ENCODE peak calls at places on chromosomes 13 and 19, in four cellular contexts. N, A, Q and X are unnamed samples.

GRCh38 chr19:37669336-37669963 is 14.2 kb upstream of the ZFP30 start:
- DNase-seq in N (no peak), Q (no peak), A (no peak), X (no peak)

GRCh38 chr19:17306285-17306714 is 628 bp downstream of the MRPL34 start:
- DNase-seq in Q (no peak), A (no peak), N (no peak), X (no peak)

GRCh38 chr19:42942187-42942789 is 5.3 kb upstream of the PSG7 start:
- DNase-seq in A (peak), N (no peak), Q (no peak), X (no peak)

GRCh38 chr19:45293682-45294081 is 29.0 kb downstream of the CKM start:
- DNase-seq in Q (no peak), N (no peak), A (no peak), X (no peak)

GRCh38 chr19:17829855-17830566 is 8.7 kb upstream of the INSL3 start:
- DNase-seq in A (peak), Q (no peak), N (no peak), X (no peak)

GRCh38 chr13:47081850-47082249 is 185.0 kb upstream of the HTR2A start:
- DNase-seq in N (no peak), A (no peak), Q (no peak), X (no peak)

GRCh38 chr13:36666482-36667264 is 7.1 kb upstream of the SERTM1 start:
- DNase-seq in Q (no peak), A (no peak), N (no peak), X (no peak)

GRCh38 chr19:23273594-23274412 is 23.6 kb upstream of the ZNF724 start:
- DNase-seq in Q (peak), N (peak), A (peak), X (peak)

GRCh38 chr13:77150651-77151050 is 123.7 kb upstream of the FBXL3 start:
- DNase-seq in A (no peak), Q (no peak), N (no peak), X (no peak)

GRCh38 chr19:1411255-1412191 is 4.1 kb downstream of the DAZAP1 start:
- DNase-seq in A (no peak), Q (no peak), N (no peak), X (peak)

GRCh38 chr19:33752945-33753344 is 43.7 kb upstream of the KCTD15 start:
- DNase-seq in Q (no peak), N (no peak), A (no peak), X (no peak)

GRCh38 chr13:114025432-114026127 is 51.7 kb upstream of the C13orf46 start:
- DNase-seq in N (no peak), Q (no peak), A (no peak), X (no peak)

GRCh38 chr19:7159105-7159933 is 89.8 kb downstream of the ZNF557 start:
- DNase-seq in A (no peak), Q (no peak), N (no peak), X (no peak)

GRCh38 chr13:91112878-91113277 is 234.6 kb upstream of the MIR17HG start:
- DNase-seq in A (no peak), Q (no peak), N (no peak), X (no peak)

GRCh38 chr19:56071151-56071550 is 49.9 kb downstream of the ZNF787 start:
- DNase-seq in N (no peak), A (peak), Q (no peak), X (no peak)